ENCODE peak calls at places on chromosome 4, in seven cellular contexts. One of them, this sample, is unnamed.

GRCh38 chr4:92012899-92013867 is 290.6 kb upstream of the GRID2 start:
- DNase-seq in HCT116: no peak
- DNase-seq in SK-N-SH: no peak
- DNase-seq in K562: no peak
- DNase-seq in GM12878: no peak
- DNase-seq in H1: peak
- DNase-seq in HepG2: peak
- DNase-seq in this sample: no peak

GRCh38 chr4:99998062-99998880 is 48.2 kb upstream of the H2AZ1 start:
- DNase-seq in HCT116: peak
- DNase-seq in SK-N-SH: peak
- DNase-seq in K562: no peak
- DNase-seq in GM12878: peak
- DNase-seq in H1: no peak
- DNase-seq in HepG2: peak
- DNase-seq in this sample: peak

GRCh38 chr4:26076896-26077295 is 162.9 kb downstream of the SMIM20 start:
- DNase-seq in HCT116: no peak
- DNase-seq in SK-N-SH: no peak
- DNase-seq in K562: no peak
- DNase-seq in GM12878: no peak
- DNase-seq in H1: no peak
- DNase-seq in HepG2: no peak
- DNase-seq in this sample: no peak

GRCh38 chr4:71466775-71467174 is 128.0 kb downstream of the SLC4A4 start:
- DNase-seq in HCT116: no peak
- DNase-seq in SK-N-SH: no peak
- DNase-seq in K562: no peak
- DNase-seq in GM12878: no peak
- DNase-seq in H1: no peak
- DNase-seq in HepG2: no peak
- DNase-seq in this sample: no peak

GRCh38 chr4:124631760-124632159 is 80.8 kb downstream of the ANKRD50 start:
- DNase-seq in HCT116: peak
- DNase-seq in SK-N-SH: no peak
- DNase-seq in K562: peak
- DNase-seq in GM12878: no peak
- DNase-seq in H1: no peak
- DNase-seq in HepG2: no peak
- DNase-seq in this sample: no peak

GRCh38 chr4:6134612-6135220 is 65.6 kb downstream of the JAKMIP1 start:
- DNase-seq in HCT116: peak
- DNase-seq in SK-N-SH: no peak
- DNase-seq in K562: peak
- DNase-seq in GM12878: peak
- DNase-seq in H1: no peak
- DNase-seq in HepG2: peak
- DNase-seq in this sample: peak

GRCh38 chr4:5995901-5996623 is 22.2 kb downstream of the C4orf50 start:
- DNase-seq in HCT116: no peak
- DNase-seq in SK-N-SH: no peak
- DNase-seq in K562: no peak
- DNase-seq in GM12878: no peak
- DNase-seq in H1: no peak
- DNase-seq in HepG2: no peak
- DNase-seq in this sample: no peak

GRCh38 chr4:109560687-109561452 is 824 bp downstream of the MCUB start:
- DNase-seq in HCT116: no peak
- DNase-seq in SK-N-SH: peak
- DNase-seq in K562: peak
- DNase-seq in GM12878: peak
- DNase-seq in H1: no peak
- DNase-seq in HepG2: no peak
- DNase-seq in this sample: peak

GRCh38 chr4:13344216-13344615 is 139.9 kb downstream of the RAB28 start:
- DNase-seq in HCT116: no peak
- DNase-seq in SK-N-SH: no peak
- DNase-seq in K562: peak
- DNase-seq in GM12878: no peak
- DNase-seq in H1: no peak
- DNase-seq in HepG2: no peak
- DNase-seq in this sample: no peak

GRCh38 chr4:112823141-112823540 is 186.2 kb downstream of the LARP7 start:
- DNase-seq in HCT116: no peak
- DNase-seq in SK-N-SH: no peak
- DNase-seq in K562: no peak
- DNase-seq in GM12878: no peak
- DNase-seq in H1: no peak
- DNase-seq in HepG2: no peak
- DNase-seq in this sample: no peak

GRCh38 chr4:102387552-102388150 is 42.4 kb upstream of the SLC39A8 start:
- DNase-seq in HCT116: no peak
- DNase-seq in SK-N-SH: no peak
- DNase-seq in K562: no peak
- DNase-seq in GM12878: no peak
- DNase-seq in H1: no peak
- DNase-seq in HepG2: no peak
- DNase-seq in this sample: no peak

GRCh38 chr4:67459164-67459563 is 86.1 kb downstream of the CENPC start:
- DNase-seq in HCT116: no peak
- DNase-seq in SK-N-SH: no peak
- DNase-seq in K562: no peak
- DNase-seq in GM12878: no peak
- DNase-seq in H1: no peak
- DNase-seq in HepG2: no peak
- DNase-seq in this sample: no peak

GRCh38 chr4:24768006-24768405 is 27.4 kb upstream of the SOD3 start:
- DNase-seq in HCT116: no peak
- DNase-seq in SK-N-SH: no peak
- DNase-seq in K562: no peak
- DNase-seq in GM12878: no peak
- DNase-seq in H1: no peak
- DNase-seq in HepG2: no peak
- DNase-seq in this sample: peak

GRCh38 chr4:142719854-142720541 is 126.1 kb downstream of the INPP4B start:
- DNase-seq in HCT116: peak
- DNase-seq in SK-N-SH: peak
- DNase-seq in K562: no peak
- DNase-seq in GM12878: no peak
- DNase-seq in H1: no peak
- DNase-seq in HepG2: no peak
- DNase-seq in this sample: no peak

GRCh38 chr4:118957683-118958082 is 69.0 kb downstream of the SYNPO2 start:
- DNase-seq in HCT116: no peak
- DNase-seq in SK-N-SH: no peak
- DNase-seq in K562: no peak
- DNase-seq in GM12878: no peak
- DNase-seq in H1: no peak
- DNase-seq in HepG2: no peak
- DNase-seq in this sample: no peak

DNA sequence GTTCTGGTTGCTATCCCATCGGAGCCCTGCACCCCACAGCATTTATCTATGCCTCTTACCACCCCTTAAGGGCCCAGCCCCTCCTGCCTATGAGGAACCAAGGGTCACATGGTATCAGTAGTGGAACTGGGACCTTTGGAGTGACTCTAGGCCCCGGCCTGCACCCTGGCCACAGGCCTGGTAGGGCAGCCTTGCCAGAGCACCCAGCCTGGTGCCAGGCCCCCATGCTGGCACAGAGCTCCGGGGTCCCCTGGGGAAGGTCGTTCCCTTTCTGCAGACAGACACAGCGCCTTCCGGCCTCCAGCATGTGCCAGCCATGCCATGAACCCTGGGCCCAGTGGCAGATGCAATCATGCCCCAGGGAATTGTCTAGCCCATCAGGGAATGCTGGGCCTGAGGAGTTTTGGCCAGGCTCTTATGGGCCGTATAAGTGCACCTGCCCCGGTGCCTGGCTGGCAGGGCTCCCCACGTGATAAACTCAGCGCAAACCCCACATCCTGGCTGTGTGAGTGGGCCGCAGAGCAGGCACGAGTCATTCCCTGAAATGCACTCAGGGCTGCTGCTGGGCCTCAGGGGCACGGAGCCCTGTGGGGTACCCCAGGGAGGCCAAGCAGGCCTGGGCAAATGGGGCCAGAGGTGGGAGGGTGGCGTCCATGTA is 19.8 kb upstream of the ADD1 start:
- DNase-seq in HCT116: no peak
- DNase-seq in SK-N-SH: no peak
- DNase-seq in K562: no peak
- DNase-seq in GM12878: no peak
- DNase-seq in H1: no peak
- DNase-seq in HepG2: no peak
- DNase-seq in this sample: no peak
- TF ChIP-seq JUND in HCT116: no peak
- TF ChIP-seq JUND in SK-N-SH: no peak
- TF ChIP-seq JUND in K562: no peak
- TF ChIP-seq JUND in GM12878: no peak
- TF ChIP-seq JUND in H1: no peak
- TF ChIP-seq JUND in HepG2: no peak
- TF ChIP-seq JUND in this sample: no peak

GRCh38 chr4:153465583-153465921 is 608 bp upstream of the TMEM131L start:
- DNase-seq in HCT116: peak
- DNase-seq in SK-N-SH: peak
- DNase-seq in K562: peak
- DNase-seq in GM12878: no peak
- DNase-seq in H1: no peak
- DNase-seq in HepG2: peak
- DNase-seq in this sample: peak

GRCh38 chr4:153465145-153465544 is 1.0 kb upstream of the TMEM131L start:
- DNase-seq in HCT116: no peak
- DNase-seq in SK-N-SH: no peak
- DNase-seq in K562: no peak
- DNase-seq in GM12878: no peak
- DNase-seq in H1: no peak
- DNase-seq in HepG2: no peak
- DNase-seq in this sample: no peak

GRCh38 chr4:153465922-153466636 is at the start of gene TMEM131L:
- DNase-seq in HCT116: peak
- DNase-seq in SK-N-SH: peak
- DNase-seq in K562: peak
- DNase-seq in GM12878: no peak
- DNase-seq in H1: no peak
- DNase-seq in HepG2: peak
- DNase-seq in this sample: peak

GRCh38 chr4:153466637-153467153 is 535 bp downstream of the TMEM131L start:
- DNase-seq in HCT116: no peak
- DNase-seq in SK-N-SH: peak
- DNase-seq in K562: no peak
- DNase-seq in GM12878: no peak
- DNase-seq in H1: no peak
- DNase-seq in HepG2: no peak
- DNase-seq in this sample: no peak

DNA sequence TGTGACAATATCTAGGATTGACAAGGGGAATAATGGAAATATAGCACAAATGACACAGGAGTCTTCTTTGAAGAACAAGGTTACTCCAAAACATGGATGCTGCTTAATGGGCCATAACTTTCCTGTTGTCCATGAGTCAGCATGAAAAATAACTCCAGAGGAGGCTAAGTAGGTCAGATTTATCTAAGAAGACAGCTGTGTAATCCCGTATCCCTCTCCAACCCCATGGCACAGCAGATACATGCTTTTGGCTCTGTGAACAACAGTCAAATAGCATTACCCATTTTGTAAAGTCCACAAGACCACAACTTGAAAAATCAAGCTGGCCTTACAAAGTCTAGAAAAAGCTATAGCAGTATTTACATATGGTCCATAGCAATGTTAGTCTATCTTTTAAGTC is 2.1 kb upstream of the TMEM131L start:
- DNase-seq in HCT116: no peak
- DNase-seq in SK-N-SH: no peak
- DNase-seq in K562: peak
- DNase-seq in GM12878: no peak
- DNase-seq in H1: no peak
- DNase-seq in HepG2: no peak
- DNase-seq in this sample: no peak
- TF ChIP-seq JUND in HCT116: no peak
- TF ChIP-seq JUND in SK-N-SH: peak
- TF ChIP-seq JUND in K562: peak
- TF ChIP-seq JUND in GM12878: no peak
- TF ChIP-seq JUND in H1: no peak
- TF ChIP-seq JUND in HepG2: no peak
- TF ChIP-seq JUND in this sample: no peak

GRCh38 chr4:185110375-185110823 is 32.7 kb upstream of the SLC25A4 start:
- DNase-seq in HCT116: peak
- DNase-seq in SK-N-SH: no peak
- DNase-seq in K562: no peak
- DNase-seq in GM12878: no peak
- DNase-seq in H1: no peak
- DNase-seq in HepG2: no peak
- DNase-seq in this sample: no peak

GRCh38 chr4:185109736-185110135 is 33.3 kb upstream of the SLC25A4 start:
- DNase-seq in HCT116: no peak
- DNase-seq in SK-N-SH: no peak
- DNase-seq in K562: no peak
- DNase-seq in GM12878: no peak
- DNase-seq in H1: no peak
- DNase-seq in HepG2: no peak
- DNase-seq in this sample: no peak

GRCh38 chr4:185113340-185113739 is 29.7 kb upstream of the SLC25A4 start:
- DNase-seq in HCT116: no peak
- DNase-seq in SK-N-SH: no peak
- DNase-seq in K562: no peak
- DNase-seq in GM12878: no peak
- DNase-seq in H1: no peak
- DNase-seq in HepG2: no peak
- DNase-seq in this sample: no peak

GRCh38 chr4:185108669-185109068 is 34.4 kb upstream of the SLC25A4 start:
- DNase-seq in HCT116: no peak
- DNase-seq in SK-N-SH: no peak
- DNase-seq in K562: no peak
- DNase-seq in GM12878: no peak
- DNase-seq in H1: no peak
- DNase-seq in HepG2: no peak
- DNase-seq in this sample: no peak

DNA sequence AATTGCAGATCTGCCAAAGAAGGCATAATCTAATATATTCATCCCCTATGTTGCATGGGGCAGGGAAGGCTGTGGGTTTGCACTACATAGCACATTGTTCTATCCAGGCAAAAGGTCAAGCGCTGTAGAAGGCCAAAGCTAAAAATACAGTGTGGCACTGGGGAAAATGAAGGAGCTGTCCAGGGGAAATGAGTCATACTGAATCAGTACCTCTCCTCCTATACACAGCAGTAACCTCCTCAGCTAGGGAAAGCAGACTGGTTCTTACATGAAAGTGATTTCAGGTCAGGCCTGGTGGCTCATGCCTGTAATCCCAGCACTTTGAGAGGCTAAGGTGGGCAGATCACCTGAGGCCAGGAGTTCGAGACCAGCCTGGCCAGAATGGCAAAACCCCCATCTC is 31.0 kb upstream of the SLC25A4 start:
- DNase-seq in HCT116: peak
- DNase-seq in SK-N-SH: no peak
- DNase-seq in K562: peak
- DNase-seq in GM12878: no peak
- DNase-seq in H1: no peak
- DNase-seq in HepG2: peak
- DNase-seq in this sample: peak
- TF ChIP-seq JUND in HCT116: peak
- TF ChIP-seq JUND in SK-N-SH: peak
- TF ChIP-seq JUND in K562: peak
- TF ChIP-seq JUND in GM12878: no peak
- TF ChIP-seq JUND in H1: peak
- TF ChIP-seq JUND in HepG2: no peak
- TF ChIP-seq JUND in this sample: no peak

GRCh38 chr4:141346144-141346543 is 125.4 kb downstream of the ZNF330 start:
- DNase-seq in HCT116: peak
- DNase-seq in SK-N-SH: peak
- DNase-seq in K562: peak
- DNase-seq in GM12878: no peak
- DNase-seq in H1: no peak
- DNase-seq in HepG2: peak
- DNase-seq in this sample: peak
- TF ChIP-seq JUND in HCT116: no peak
- TF ChIP-seq JUND in SK-N-SH: no peak
- TF ChIP-seq JUND in K562: no peak
- TF ChIP-seq JUND in GM12878: no peak
- TF ChIP-seq JUND in H1: no peak
- TF ChIP-seq JUND in HepG2: no peak
- TF ChIP-seq JUND in this sample: no peak

This sample was measured in T47D.